ENCODE peak calls at places on chromosomes 4 and X, in seven cellular contexts. S is frontal cortex, F is GM20000, W is left lobe of liver, A is lower leg skin, B is H9, N is amniotic stem cell. G is an unnamed sample.

GRCh38 chrX:83771664-83772063 is 89.3 kb upstream of the CYLC1 start:
- DNase-seq in F (no peak), A (no peak), B (peak; percentile 33), S (no peak), W (no peak), N (no peak), G (no peak)

GRCh38 chr4:186669159-186669720 is 54.4 kb downstream of the FAT1 start:
- DNase-seq in F (no peak), N (peak; percentile 38), S (no peak), A (no peak), B (peak; percentile 63), W (no peak), G (no peak)

GRCh38 chr4:100450449-100450848 is 67.4 kb downstream of the EMCN start:
- DNase-seq in S (no peak), F (no peak), A (no peak), W (no peak), N (no peak), B (no peak), G (no peak)

GRCh38 chrX:16687514-16687913 is 25.0 kb downstream of the CTPS2 start:
- DNase-seq in W (no peak), N (no peak), S (no peak), A (no peak), B (no peak), F (no peak), G (no peak)

GRCh38 chrX:85244411-85245210 is 820 bp downstream of the ZNF711 start:
- DNase-seq in A (no peak), B (no peak), W (no peak), S (no peak), N (no peak), F (peak; percentile 28), G (peak; percentile 0)

GRCh38 chr4:104451573-104451972 is 43.1 kb downstream of the CXXC4 start:
- DNase-seq in F (peak; percentile 4), S (no peak), W (no peak), N (no peak), B (no peak), A (no peak), G (no peak)

GRCh38 chr4:154407483-154407882 is 84.1 kb downstream of the DCHS2 start:
- DNase-seq in F (no peak), B (no peak), N (no peak), W (no peak), A (no peak), S (no peak), G (no peak)

GRCh38 chr4:8515316-8516060 is 64.7 kb upstream of the GPR78 start:
- DNase-seq in A (no peak), S (no peak), B (no peak), N (peak; percentile 60), W (no peak), F (no peak), G (peak; percentile 62)

GRCh38 chrX:148804579-148804978 is 304.2 kb downstream of the AFF2 start:
- DNase-seq in B (no peak), F (no peak), W (no peak), S (no peak), A (no peak), N (no peak), G (no peak)

GRCh38 chr4:92629302-92629701 is 325.5 kb downstream of the GRID2 start:
- DNase-seq in W (no peak), N (no peak), S (no peak), A (no peak), B (no peak), F (no peak), G (no peak)

GRCh38 chr4:165580379-165580905 is 201.6 kb downstream of the CPE start:
- DNase-seq in B (no peak), W (no peak), S (no peak), N (no peak), A (no peak), F (no peak), G (peak; percentile 83)

GRCh38 chr4:177047070-177047850 is 254.5 kb upstream of the VEGFC start:
- DNase-seq in B (peak; percentile 55), W (peak; percentile 51), S (no peak), N (peak; percentile 69), A (no peak), F (peak; percentile 45), G (peak; percentile 92)

G was measured in MG63.